ENCODE peak calls at places on chromosomes 13 and 19, in eight cellular contexts. B is retina, I is mammary epithelial cell, S is KBM-7, F is mesothelial cell of epicardium, D is T-helper 17 cell, V is NCI-H1436, W is Daoy. M is an unnamed sample.

GRCh38 chr13:112067121-112067741 is at the start of gene SOX1:
- DNase-seq in B (peak), I (no peak), S (no peak), F (no peak), D (no peak), V (no peak), W (peak), M (no peak)

GRCh38 chr13:71864094-71864980 is 2.7 kb downstream of the DACH1 start:
- DNase-seq in B (peak), I (peak), S (peak), F (peak), D (no peak), V (peak), W (no peak), M (no peak)

GRCh38 chr19:1618157-1619093 is 13.2 kb upstream of the UQCR11 start:
- DNase-seq in B (no peak), I (peak), S (peak), F (no peak), D (no peak), V (no peak), W (peak), M (peak)

GRCh38 chr19:29855771-29856510 is 44.1 kb downstream of the CCNE1 start:
- DNase-seq in B (no peak), I (no peak), S (no peak), F (no peak), D (no peak), V (no peak), W (no peak), M (no peak)

GRCh38 chr19:55451163-55451521 is 8.0 kb upstream of the SHISA7 start:
- DNase-seq in B (no peak), I (no peak), S (no peak), F (no peak), D (no peak), V (no peak), W (no peak), M (no peak)

GRCh38 chr13:51000576-51001260 is 91.1 kb downstream of the RNASEH2B start:
- DNase-seq in B (no peak), I (peak), S (no peak), F (no peak), D (no peak), V (peak), W (peak), M (no peak)

GRCh38 chr13:38308736-38309135 is 40.9 kb upstream of the UFM1 start:
- DNase-seq in B (no peak), I (peak), S (no peak), F (no peak), D (no peak), V (no peak), W (no peak), M (no peak)

GRCh38 chr13:45269204-45269603 is 68.4 kb upstream of the KCTD4 start:
- DNase-seq in B (no peak), I (peak), S (no peak), F (no peak), D (no peak), V (no peak), W (peak), M (no peak)

GRCh38 chr19:6056801-6057650 is 53.3 kb downstream of the RFX2 start:
- DNase-seq in B (peak), I (peak), S (peak), F (no peak), D (no peak), V (peak), W (peak), M (peak)

GRCh38 chr13:98279473-98280175 is 102.6 kb upstream of the RNF113B start:
- DNase-seq in B (no peak), I (no peak), S (peak), F (no peak), D (no peak), V (peak), W (peak), M (no peak)

GRCh38 chr13:66635526-66635925 is 594.6 kb downstream of the PCDH9 start:
- DNase-seq in B (no peak), I (peak), S (no peak), F (no peak), D (no peak), V (no peak), W (no peak), M (no peak)

GRCh38 chr19:7870571-7871279 is 3.5 kb downstream of the PRR36 start:
- DNase-seq in B (no peak), I (peak), S (peak), F (no peak), D (peak), V (peak), W (peak), M (peak)

GRCh38 chr19:29268721-29269483 is 56.0 kb upstream of the UQCRFS1 start:
- DNase-seq in B (no peak), I (no peak), S (no peak), F (no peak), D (no peak), V (no peak), W (no peak), M (no peak)

GRCh38 chr13:30038884-30039283 is 188.5 kb upstream of the UBL3 start:
- DNase-seq in B (no peak), I (no peak), S (no peak), F (no peak), D (no peak), V (no peak), W (peak), M (no peak)

GRCh38 chr13:51758691-51759090 is 45.3 kb downstream of the DHRS12 start:
- DNase-seq in B (no peak), I (no peak), S (no peak), F (no peak), D (no peak), V (no peak), W (no peak), M (no peak)

GRCh38 chr13:114328595-114328994 is 14.3 kb downstream of the CHAMP1 start:
- DNase-seq in B (no peak), I (no peak), S (no peak), F (no peak), D (no peak), V (no peak), W (no peak), M (no peak)

GRCh38 chr19:18057557-18057956 is 29.2 kb downstream of the IL12RB1 start:
- DNase-seq in B (no peak), I (no peak), S (peak), F (no peak), D (no peak), V (no peak), W (no peak), M (no peak)

GRCh38 chr13:113766035-113766800 is 7.2 kb downstream of the TMEM255B start:
- DNase-seq in B (no peak), I (no peak), S (no peak), F (no peak), D (no peak), V (no peak), W (no peak), M (no peak)

GRCh38 chr19:57465680-57466381 is 8.9 kb upstream of the VN1R1 start:
- DNase-seq in B (no peak), I (peak), S (peak), F (no peak), D (no peak), V (no peak), W (peak), M (peak)

GRCh38 chr13:22060187-22060586 is 389.3 kb downstream of the FGF9 start:
- DNase-seq in B (no peak), I (no peak), S (no peak), F (no peak), D (no peak), V (no peak), W (no peak), M (no peak)

GRCh38 chr19:38904463-38905185 is 4.9 kb downstream of the NFKBIB start:
- DNase-seq in B (no peak), I (no peak), S (no peak), F (no peak), D (no peak), V (no peak), W (no peak), M (no peak)

GRCh38 chr19:3123088-3123721 is 12.6 kb upstream of the GNA15 start:
- DNase-seq in B (no peak), I (no peak), S (no peak), F (no peak), D (no peak), V (no peak), W (no peak), M (no peak)

GRCh38 chr13:18943721-18944391 is 237.8 kb downstream of the TUBA3C start:
- DNase-seq in B (no peak), I (no peak), S (no peak), F (no peak), D (no peak), V (no peak), W (no peak), M (no peak)

GRCh38 chr13:95267662-95268369 is 33.4 kb downstream of the ABCC4 start:
- DNase-seq in B (no peak), I (peak), S (peak), F (no peak), D (no peak), V (no peak), W (peak), M (peak)

GRCh38 chr19:33252971-33253370 is 27.3 kb upstream of the SLC7A10 start:
- DNase-seq in B (no peak), I (no peak), S (no peak), F (no peak), D (no peak), V (no peak), W (no peak), M (no peak)

GRCh38 chr19:41862445-41862986 is 2.5 kb downstream of the RPS19 start:
- DNase-seq in B (no peak), I (no peak), S (peak), F (no peak), D (no peak), V (no peak), W (no peak), M (no peak)

GRCh38 chr13:95588134-95588533 is 35.6 kb downstream of the CLDN10 start:
- DNase-seq in B (no peak), I (peak), S (no peak), F (no peak), D (no peak), V (no peak), W (no peak), M (no peak)

M was measured in K562.